ENCODE peak calls at places on chromosomes 1 and 21, in four cellular contexts. One of them, this sample, is unnamed.

GRCh38 chr21:46569071-46569470 is 35.8 kb downstream of the S100B start:
- DNase-seq in WTC11: no peak
- DNase-seq in K562: no peak
- DNase-seq in HepG2: no peak
- DNase-seq in this sample: no peak

GRCh38 chr1:6864166-6864565 is 78.9 kb downstream of the CAMTA1 start:
- DNase-seq in HepG2: no peak
- DNase-seq in WTC11: no peak
- DNase-seq in K562: no peak
- DNase-seq in this sample: no peak

GRCh38 chr1:94855307-94855700 is 35.1 kb downstream of the SLC44A3 start:
- DNase-seq in WTC11: no peak
- DNase-seq in K562: no peak
- DNase-seq in HepG2: no peak
- DNase-seq in this sample: no peak

GRCh38 chr1:185367218-185367617 is 50.2 kb upstream of the IVNS1ABP start:
- DNase-seq in WTC11: no peak
- DNase-seq in K562: peak; percentile 12
- DNase-seq in HepG2: no peak
- DNase-seq in this sample: no peak

GRCh38 chr1:21100496-21100895 is 76.2 kb downstream of the EIF4G3 start:
- DNase-seq in WTC11: no peak
- DNase-seq in HepG2: no peak
- DNase-seq in K562: no peak
- DNase-seq in this sample: no peak

GRCh38 chr1:154833841-154834240 is 36.2 kb downstream of the KCNN3 start:
- DNase-seq in WTC11: no peak
- DNase-seq in HepG2: no peak
- DNase-seq in K562: no peak
- DNase-seq in this sample: no peak

GRCh38 chr1:198678301-198678836 is 39.5 kb downstream of the PTPRC start:
- DNase-seq in HepG2: no peak
- DNase-seq in WTC11: no peak
- DNase-seq in K562: no peak
- DNase-seq in this sample: no peak

GRCh38 chr1:93827633-93828436 is 51.2 kb downstream of the DNTTIP2 start:
- DNase-seq in WTC11: no peak
- DNase-seq in HepG2: peak; percentile 94
- DNase-seq in K562: no peak
- DNase-seq in this sample: peak; percentile 45

GRCh38 chr1:41758490-41758889 is 160.2 kb downstream of the HIVEP3 start:
- DNase-seq in K562: no peak
- DNase-seq in WTC11: no peak
- DNase-seq in HepG2: no peak
- DNase-seq in this sample: no peak

GRCh38 chr1:33169290-33170055 is 12.4 kb downstream of the TRIM62 start:
- DNase-seq in HepG2: no peak
- DNase-seq in WTC11: no peak
- DNase-seq in K562: no peak
- DNase-seq in this sample: no peak

GRCh38 chr1:7384679-7385078 is 386.4 kb upstream of the VAMP3 start:
- DNase-seq in WTC11: no peak
- DNase-seq in HepG2: no peak
- DNase-seq in K562: no peak
- DNase-seq in this sample: no peak

GRCh38 chr1:65527211-65527610 is 106.7 kb downstream of the LEPR start:
- DNase-seq in WTC11: no peak
- DNase-seq in HepG2: no peak
- DNase-seq in K562: peak; percentile 37
- DNase-seq in this sample: no peak

GRCh38 chr1:15186846-15187151 is 33.3 kb downstream of the TMEM51 start:
- DNase-seq in HepG2: no peak
- DNase-seq in WTC11: peak; percentile 62
- DNase-seq in K562: no peak
- DNase-seq in this sample: no peak

GRCh38 chr1:1359316-1359667 is 937 bp upstream of the MXRA8 start:
- DNase-seq in K562: no peak
- DNase-seq in WTC11: no peak
- DNase-seq in HepG2: no peak
- DNase-seq in this sample: no peak

GRCh38 chr1:76381450-76382108 is 307.0 kb downstream of the ST6GALNAC3 start:
- DNase-seq in HepG2: no peak
- DNase-seq in WTC11: no peak
- DNase-seq in K562: no peak
- DNase-seq in this sample: no peak

GRCh38 chr21:31110430-31110829 is 72.2 kb upstream of the KRTAP19-8 start:
- DNase-seq in K562: no peak
- DNase-seq in HepG2: no peak
- DNase-seq in WTC11: no peak
- DNase-seq in this sample: no peak

GRCh38 chr1:156657161-156657970 is 15.4 kb downstream of the BCAN start:
- DNase-seq in HepG2: no peak
- DNase-seq in WTC11: peak; percentile 90
- DNase-seq in K562: peak; percentile 84
- DNase-seq in this sample: peak; percentile 44

GRCh38 chr1:24126023-24126671 is 14.2 kb upstream of the MYOM3 start:
- DNase-seq in K562: peak; percentile 20
- DNase-seq in HepG2: no peak
- DNase-seq in WTC11: no peak
- DNase-seq in this sample: no peak

GRCh38 chr1:157626099-157626498 is 28.2 kb upstream of the FCRL4 start:
- DNase-seq in WTC11: peak; percentile 70
- DNase-seq in K562: peak; percentile 57
- DNase-seq in HepG2: peak; percentile 3
- DNase-seq in this sample: peak; percentile 31

GRCh38 chr1:35564037-35564883 is 6.7 kb downstream of the NCDN start:
- DNase-seq in WTC11: peak; percentile 92
- DNase-seq in K562: peak; percentile 92
- DNase-seq in HepG2: peak; percentile 73
- DNase-seq in this sample: peak; percentile 69

GRCh38 chr1:201309420-201309819 is 26.1 kb downstream of the PKP1 start:
- DNase-seq in K562: peak; percentile 69
- DNase-seq in WTC11: peak; percentile 78
- DNase-seq in HepG2: peak; percentile 80
- DNase-seq in this sample: peak; percentile 48

GRCh38 chr21:25005388-25005787 is 601.9 kb downstream of the MRPL39 start:
- DNase-seq in K562: no peak
- DNase-seq in WTC11: no peak
- DNase-seq in HepG2: no peak
- DNase-seq in this sample: no peak

GRCh38 chr1:214615111-214615510 is 12.1 kb downstream of the CENPF start:
- DNase-seq in HepG2: no peak
- DNase-seq in K562: no peak
- DNase-seq in WTC11: no peak
- DNase-seq in this sample: peak; percentile 16

GRCh38 chr1:158002022-158002629 is 8.7 kb downstream of the KIRREL1 start:
- DNase-seq in WTC11: no peak
- DNase-seq in HepG2: no peak
- DNase-seq in K562: no peak
- DNase-seq in this sample: no peak

GRCh38 chr1:47529520-47530098 is 91.8 kb downstream of the FOXD2 start:
- DNase-seq in HepG2: no peak
- DNase-seq in K562: no peak
- DNase-seq in WTC11: no peak
- DNase-seq in this sample: no peak

GRCh38 chr1:47558601-47559593 is 121.1 kb downstream of the FOXD2 start:
- DNase-seq in WTC11: no peak
- DNase-seq in HepG2: peak; percentile 17
- DNase-seq in K562: no peak
- DNase-seq in this sample: peak; percentile 24

GRCh38 chr1:162772571-162773154 is 17.8 kb upstream of the HSD17B7 start:
- DNase-seq in WTC11: no peak
- DNase-seq in HepG2: no peak
- DNase-seq in K562: no peak
- DNase-seq in this sample: no peak

GRCh38 chr1:79874289-79874688 is 867.8 kb upstream of the ADGRL4 start:
- DNase-seq in WTC11: no peak
- DNase-seq in HepG2: no peak
- DNase-seq in K562: no peak
- DNase-seq in this sample: no peak

GRCh38 chr1:204225841-204226745 is 12.3 kb upstream of the GOLT1A start:
- DNase-seq in WTC11: no peak
- DNase-seq in K562: no peak
- DNase-seq in HepG2: peak; percentile 32
- DNase-seq in this sample: no peak
- TF ChIP-seq NR3C1 in WTC11: no peak
- TF ChIP-seq NR3C1 in K562: no peak
- TF ChIP-seq NR3C1 in HepG2: no peak
- TF ChIP-seq NR3C1 in this sample: no peak

DNA sequence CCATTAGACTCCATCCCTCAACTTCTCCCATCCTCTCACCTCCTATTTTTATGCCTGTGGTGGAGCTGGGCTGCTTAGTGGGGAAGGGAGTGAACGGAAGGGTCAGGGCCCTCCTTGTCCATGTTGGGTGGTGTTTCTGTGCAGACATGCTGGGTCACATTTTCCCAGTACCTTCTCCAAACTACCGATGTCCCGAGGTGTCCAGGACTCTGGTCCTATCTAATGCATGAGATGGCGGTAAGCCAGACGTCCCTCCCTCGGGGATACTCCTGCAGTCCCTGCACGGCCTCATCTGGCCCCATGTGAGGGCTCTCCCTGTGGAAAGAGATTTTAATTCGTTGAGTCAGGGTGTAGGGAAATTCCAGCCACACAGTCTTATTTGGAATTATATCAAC is 61.0 kb downstream of the OBSCN start:
- DNase-seq in K562: no peak
- DNase-seq in HepG2: no peak
- DNase-seq in WTC11: no peak
- DNase-seq in this sample: no peak
- TF ChIP-seq NR3C1 in K562: no peak
- TF ChIP-seq NR3C1 in HepG2: no peak
- TF ChIP-seq NR3C1 in WTC11: no peak
- TF ChIP-seq NR3C1 in this sample: no peak

DNA sequence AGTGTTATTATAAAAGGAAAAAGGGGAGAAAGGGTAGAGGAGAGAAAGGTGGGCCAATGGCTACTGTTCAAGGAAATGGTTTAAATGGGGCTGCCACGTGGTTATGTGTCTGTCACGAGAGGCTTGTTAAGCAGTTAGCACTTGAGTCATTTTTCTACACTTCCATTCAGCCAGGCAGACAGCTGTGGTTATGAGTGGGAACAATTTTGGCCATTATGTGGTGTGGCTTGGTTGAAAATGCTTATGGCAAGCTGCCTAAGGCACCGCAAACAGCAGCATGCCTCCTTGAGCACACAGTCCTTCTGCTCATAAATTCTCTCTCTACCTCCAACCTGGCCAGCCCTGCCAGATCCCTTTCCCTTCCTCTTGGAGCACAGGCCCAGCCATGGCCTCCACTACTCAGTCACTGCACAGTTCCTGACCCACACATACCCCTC is 3.2 kb upstream of the SRM start:
- DNase-seq in K562: no peak
- DNase-seq in HepG2: no peak
- DNase-seq in WTC11: no peak
- DNase-seq in this sample: no peak
- TF ChIP-seq NR3C1 in K562: no peak
- TF ChIP-seq NR3C1 in HepG2: no peak
- TF ChIP-seq NR3C1 in WTC11: no peak
- TF ChIP-seq NR3C1 in this sample: no peak

GRCh38 chr21:34192646-34193285 is 119.4 kb downstream of the MRPS6 start:
- DNase-seq in K562: no peak
- DNase-seq in WTC11: no peak
- DNase-seq in HepG2: no peak
- DNase-seq in this sample: no peak

GRCh38 chr21:34187935-34188334 is 114.6 kb downstream of the MRPS6 start:
- DNase-seq in K562: no peak
- DNase-seq in HepG2: no peak
- DNase-seq in WTC11: no peak
- DNase-seq in this sample: no peak

GRCh38 chr21:34189506-34189905 is 116.1 kb downstream of the MRPS6 start:
- DNase-seq in K562: no peak
- DNase-seq in HepG2: no peak
- DNase-seq in WTC11: no peak
- DNase-seq in this sample: no peak

GRCh38 chr21:34191876-34192275 is 118.5 kb downstream of the MRPS6 start:
- DNase-seq in HepG2: no peak
- DNase-seq in K562: no peak
- DNase-seq in WTC11: no peak
- DNase-seq in this sample: no peak

GRCh38 chr21:34190576-34191301 is 117.4 kb downstream of the MRPS6 start:
- DNase-seq in WTC11: no peak
- DNase-seq in HepG2: no peak
- DNase-seq in K562: peak; percentile 85
- DNase-seq in this sample: no peak
- TF ChIP-seq NR3C1 in WTC11: no peak
- TF ChIP-seq NR3C1 in HepG2: no peak
- TF ChIP-seq NR3C1 in K562: no peak
- TF ChIP-seq NR3C1 in this sample: no peak

GRCh38 chr1:31424568-31424967 is 11.6 kb downstream of the SERINC2 start:
- DNase-seq in K562: no peak
- DNase-seq in WTC11: no peak
- DNase-seq in HepG2: no peak
- DNase-seq in this sample: no peak

GRCh38 chr1:31427322-31427721 is 14.3 kb downstream of the SERINC2 start:
- DNase-seq in WTC11: no peak
- DNase-seq in HepG2: no peak
- DNase-seq in K562: no peak
- DNase-seq in this sample: no peak

GRCh38 chr1:31423418-31423947 is 10.5 kb downstream of the SERINC2 start:
- DNase-seq in K562: no peak
- DNase-seq in HepG2: no peak
- DNase-seq in WTC11: no peak
- DNase-seq in this sample: no peak

GRCh38 chr1:31426249-31426922 is 13.4 kb downstream of the SERINC2 start:
- DNase-seq in HepG2: no peak
- DNase-seq in WTC11: no peak
- DNase-seq in K562: no peak
- DNase-seq in this sample: no peak

DNA sequence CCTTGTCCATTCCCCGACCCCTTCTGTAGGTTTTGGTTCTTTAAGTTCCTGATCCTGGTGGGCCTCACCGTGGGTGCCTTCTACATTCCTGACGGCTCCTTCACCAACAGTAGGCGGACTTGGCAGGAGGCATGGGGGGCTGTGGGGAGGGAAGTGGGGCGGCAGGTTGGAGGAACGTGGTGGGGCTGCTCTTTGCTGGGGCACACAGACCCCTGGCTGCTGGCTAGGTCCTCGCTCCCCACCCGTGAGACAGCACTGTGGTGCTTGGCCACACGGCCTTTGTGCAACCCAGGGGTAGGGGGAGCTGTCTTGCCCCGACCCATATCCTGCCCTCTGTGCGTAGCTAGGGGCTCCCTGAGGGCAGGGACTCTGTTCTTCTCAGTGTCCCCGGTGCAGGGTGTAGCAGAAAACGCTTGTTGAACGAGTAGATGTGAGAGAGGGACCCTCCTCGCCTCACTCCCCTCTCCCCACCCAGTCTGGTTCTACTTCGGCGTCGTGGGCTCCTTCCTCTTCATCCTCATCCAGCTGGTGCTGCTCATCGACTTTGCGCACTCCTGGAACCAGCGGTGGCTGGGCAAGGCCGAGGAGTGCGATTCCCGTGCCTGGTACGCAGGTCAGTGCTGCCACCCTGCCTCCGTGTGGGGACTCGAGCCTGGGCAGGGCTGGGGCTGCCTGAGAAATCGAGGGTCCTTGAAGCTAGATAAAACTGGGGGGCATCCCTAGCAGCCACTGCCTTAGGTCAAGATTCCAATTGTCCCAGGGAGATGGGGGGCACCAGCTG is 12.5 kb downstream of the SERINC2 start:
- DNase-seq in K562: no peak
- DNase-seq in HepG2: no peak
- DNase-seq in WTC11: no peak
- DNase-seq in this sample: no peak
- TF ChIP-seq NR3C1 in K562: no peak
- TF ChIP-seq NR3C1 in HepG2: no peak
- TF ChIP-seq NR3C1 in WTC11: no peak
- TF ChIP-seq NR3C1 in this sample: no peak

This sample was measured in A549.